ENCODE peak calls at places on chromosomes 3 and 15, in seven cellular contexts. One of them, this sample, is unnamed.

GRCh38 chr15:100726426-100727190 is 124.2 kb downstream of the ASB7 start:
- DNase-seq in hypothalamus: no peak
- DNase-seq in HTR-8/SVneo: no peak
- DNase-seq in Kasumi-1: no peak
- DNase-seq in psoas muscle: no peak
- DNase-seq in activated T-helper 1 cell treated with Interleukin-2 at 50 U/mL for 16 hours: no peak
- DNase-seq in stimulated activated CD4-positive, alpha-beta T cell treated with anti-CD3 and anti-CD28 coated beads, TNF-alpha, amount 100 ng/mL, for 4 hours: no peak
- DNase-seq in this sample: no peak

GRCh38 chr3:94285874-94286273 is 223.0 kb downstream of the NSUN3 start:
- DNase-seq in Kasumi-1: no peak
- DNase-seq in activated T-helper 1 cell treated with Interleukin-2 at 50 U/mL for 16 hours: no peak
- DNase-seq in stimulated activated CD4-positive, alpha-beta T cell treated with anti-CD3 and anti-CD28 coated beads, TNF-alpha, amount 100 ng/mL, for 4 hours: no peak
- DNase-seq in hypothalamus: no peak
- DNase-seq in psoas muscle: no peak
- DNase-seq in HTR-8/SVneo: no peak
- DNase-seq in this sample: no peak

GRCh38 chr3:195738274-195739044 is 17.7 kb downstream of the MUC20 start:
- DNase-seq in HTR-8/SVneo: no peak
- DNase-seq in psoas muscle: no peak
- DNase-seq in activated T-helper 1 cell treated with Interleukin-2 at 50 U/mL for 16 hours: no peak
- DNase-seq in Kasumi-1: no peak
- DNase-seq in stimulated activated CD4-positive, alpha-beta T cell treated with anti-CD3 and anti-CD28 coated beads, TNF-alpha, amount 100 ng/mL, for 4 hours: no peak
- DNase-seq in hypothalamus: no peak
- DNase-seq in this sample: no peak

GRCh38 chr15:31096563-31096962 is 5.0 kb downstream of the TRPM1 start:
- DNase-seq in Kasumi-1: no peak
- DNase-seq in activated T-helper 1 cell treated with Interleukin-2 at 50 U/mL for 16 hours: no peak
- DNase-seq in psoas muscle: no peak
- DNase-seq in hypothalamus: no peak
- DNase-seq in HTR-8/SVneo: no peak
- DNase-seq in stimulated activated CD4-positive, alpha-beta T cell treated with anti-CD3 and anti-CD28 coated beads, TNF-alpha, amount 100 ng/mL, for 4 hours: no peak
- DNase-seq in this sample: no peak

GRCh38 chr3:32374788-32375595 is 16.7 kb upstream of the CMTM7 start:
- DNase-seq in stimulated activated CD4-positive, alpha-beta T cell treated with anti-CD3 and anti-CD28 coated beads, TNF-alpha, amount 100 ng/mL, for 4 hours: no peak
- DNase-seq in activated T-helper 1 cell treated with Interleukin-2 at 50 U/mL for 16 hours: peak
- DNase-seq in Kasumi-1: peak
- DNase-seq in hypothalamus: peak
- DNase-seq in HTR-8/SVneo: peak
- DNase-seq in psoas muscle: no peak
- DNase-seq in this sample: peak

GRCh38 chr3:126523745-126524428 is at the start of gene CHST13:
- DNase-seq in activated T-helper 1 cell treated with Interleukin-2 at 50 U/mL for 16 hours: no peak
- DNase-seq in HTR-8/SVneo: peak
- DNase-seq in Kasumi-1: peak
- DNase-seq in psoas muscle: peak
- DNase-seq in stimulated activated CD4-positive, alpha-beta T cell treated with anti-CD3 and anti-CD28 coated beads, TNF-alpha, amount 100 ng/mL, for 4 hours: no peak
- DNase-seq in hypothalamus: no peak
- DNase-seq in this sample: peak

GRCh38 chr15:51736069-51736468 is 1.4 kb downstream of the LYSMD2 start:
- DNase-seq in HTR-8/SVneo: no peak
- DNase-seq in hypothalamus: no peak
- DNase-seq in Kasumi-1: peak
- DNase-seq in psoas muscle: no peak
- DNase-seq in stimulated activated CD4-positive, alpha-beta T cell treated with anti-CD3 and anti-CD28 coated beads, TNF-alpha, amount 100 ng/mL, for 4 hours: no peak
- DNase-seq in activated T-helper 1 cell treated with Interleukin-2 at 50 U/mL for 16 hours: no peak
- DNase-seq in this sample: no peak

GRCh38 chr3:182979719-182980191 is 583 bp downstream of the DCUN1D1 start:
- DNase-seq in hypothalamus: peak
- DNase-seq in Kasumi-1: peak
- DNase-seq in stimulated activated CD4-positive, alpha-beta T cell treated with anti-CD3 and anti-CD28 coated beads, TNF-alpha, amount 100 ng/mL, for 4 hours: peak
- DNase-seq in psoas muscle: no peak
- DNase-seq in HTR-8/SVneo: no peak
- DNase-seq in activated T-helper 1 cell treated with Interleukin-2 at 50 U/mL for 16 hours: peak
- DNase-seq in this sample: peak

GRCh38 chr15:29822100-29822684 is at the start of gene TJP1:
- DNase-seq in Kasumi-1: no peak
- DNase-seq in HTR-8/SVneo: peak
- DNase-seq in hypothalamus: peak
- DNase-seq in stimulated activated CD4-positive, alpha-beta T cell treated with anti-CD3 and anti-CD28 coated beads, TNF-alpha, amount 100 ng/mL, for 4 hours: no peak
- DNase-seq in psoas muscle: peak
- DNase-seq in activated T-helper 1 cell treated with Interleukin-2 at 50 U/mL for 16 hours: no peak
- DNase-seq in this sample: peak

GRCh38 chr3:184523825-184524615 is 37.6 kb upstream of the EPHB3 start:
- DNase-seq in HTR-8/SVneo: peak
- DNase-seq in psoas muscle: no peak
- DNase-seq in hypothalamus: no peak
- DNase-seq in stimulated activated CD4-positive, alpha-beta T cell treated with anti-CD3 and anti-CD28 coated beads, TNF-alpha, amount 100 ng/mL, for 4 hours: no peak
- DNase-seq in activated T-helper 1 cell treated with Interleukin-2 at 50 U/mL for 16 hours: no peak
- DNase-seq in Kasumi-1: peak
- DNase-seq in this sample: no peak

GRCh38 chr3:72368331-72368975 is 479.8 kb downstream of the SHQ1 start:
- DNase-seq in stimulated activated CD4-positive, alpha-beta T cell treated with anti-CD3 and anti-CD28 coated beads, TNF-alpha, amount 100 ng/mL, for 4 hours: no peak
- DNase-seq in psoas muscle: no peak
- DNase-seq in Kasumi-1: no peak
- DNase-seq in HTR-8/SVneo: no peak
- DNase-seq in activated T-helper 1 cell treated with Interleukin-2 at 50 U/mL for 16 hours: no peak
- DNase-seq in hypothalamus: no peak
- DNase-seq in this sample: no peak

GRCh38 chr3:174477491-174477890 is 381.6 kb upstream of the NAALADL2 start:
- DNase-seq in Kasumi-1: no peak
- DNase-seq in HTR-8/SVneo: no peak
- DNase-seq in psoas muscle: no peak
- DNase-seq in hypothalamus: no peak
- DNase-seq in activated T-helper 1 cell treated with Interleukin-2 at 50 U/mL for 16 hours: no peak
- DNase-seq in stimulated activated CD4-positive, alpha-beta T cell treated with anti-CD3 and anti-CD28 coated beads, TNF-alpha, amount 100 ng/mL, for 4 hours: no peak
- DNase-seq in this sample: no peak

GRCh38 chr15:94909510-94909909 is 678.1 kb downstream of the MCTP2 start:
- DNase-seq in hypothalamus: no peak
- DNase-seq in stimulated activated CD4-positive, alpha-beta T cell treated with anti-CD3 and anti-CD28 coated beads, TNF-alpha, amount 100 ng/mL, for 4 hours: no peak
- DNase-seq in Kasumi-1: no peak
- DNase-seq in HTR-8/SVneo: no peak
- DNase-seq in activated T-helper 1 cell treated with Interleukin-2 at 50 U/mL for 16 hours: no peak
- DNase-seq in psoas muscle: no peak
- DNase-seq in this sample: no peak

GRCh38 chr15:34999906-35000305 is 11.8 kb upstream of the ZNF770 start:
- DNase-seq in activated T-helper 1 cell treated with Interleukin-2 at 50 U/mL for 16 hours: no peak
- DNase-seq in stimulated activated CD4-positive, alpha-beta T cell treated with anti-CD3 and anti-CD28 coated beads, TNF-alpha, amount 100 ng/mL, for 4 hours: no peak
- DNase-seq in Kasumi-1: no peak
- DNase-seq in hypothalamus: no peak
- DNase-seq in psoas muscle: no peak
- DNase-seq in HTR-8/SVneo: no peak
- DNase-seq in this sample: no peak

GRCh38 chr3:126267169-126267975 is 87.0 kb upstream of the ALDH1L1 start:
- DNase-seq in hypothalamus: peak
- DNase-seq in psoas muscle: peak
- DNase-seq in Kasumi-1: no peak
- DNase-seq in HTR-8/SVneo: peak
- DNase-seq in activated T-helper 1 cell treated with Interleukin-2 at 50 U/mL for 16 hours: no peak
- DNase-seq in stimulated activated CD4-positive, alpha-beta T cell treated with anti-CD3 and anti-CD28 coated beads, TNF-alpha, amount 100 ng/mL, for 4 hours: no peak
- DNase-seq in this sample: peak

GRCh38 chr3:14502472-14502871 is 37.7 kb downstream of the GRIP2 start:
- DNase-seq in HTR-8/SVneo: no peak
- DNase-seq in psoas muscle: no peak
- DNase-seq in activated T-helper 1 cell treated with Interleukin-2 at 50 U/mL for 16 hours: no peak
- DNase-seq in hypothalamus: no peak
- DNase-seq in Kasumi-1: no peak
- DNase-seq in stimulated activated CD4-positive, alpha-beta T cell treated with anti-CD3 and anti-CD28 coated beads, TNF-alpha, amount 100 ng/mL, for 4 hours: no peak
- DNase-seq in this sample: no peak

GRCh38 chr15:95371664-95372063 is 958.8 kb upstream of the NR2F2 start:
- DNase-seq in hypothalamus: no peak
- DNase-seq in stimulated activated CD4-positive, alpha-beta T cell treated with anti-CD3 and anti-CD28 coated beads, TNF-alpha, amount 100 ng/mL, for 4 hours: no peak
- DNase-seq in activated T-helper 1 cell treated with Interleukin-2 at 50 U/mL for 16 hours: no peak
- DNase-seq in HTR-8/SVneo: no peak
- DNase-seq in psoas muscle: no peak
- DNase-seq in Kasumi-1: no peak
- DNase-seq in this sample: no peak

GRCh38 chr3:194536883-194537637 is 50.3 kb upstream of the ATP13A3 start:
- DNase-seq in Kasumi-1: peak
- DNase-seq in hypothalamus: no peak
- DNase-seq in HTR-8/SVneo: no peak
- DNase-seq in psoas muscle: peak
- DNase-seq in activated T-helper 1 cell treated with Interleukin-2 at 50 U/mL for 16 hours: no peak
- DNase-seq in stimulated activated CD4-positive, alpha-beta T cell treated with anti-CD3 and anti-CD28 coated beads, TNF-alpha, amount 100 ng/mL, for 4 hours: no peak
- DNase-seq in this sample: peak

GRCh38 chr3:129596194-129597086 is 10.0 kb downstream of the PLXND1 start:
- DNase-seq in Kasumi-1: peak
- DNase-seq in stimulated activated CD4-positive, alpha-beta T cell treated with anti-CD3 and anti-CD28 coated beads, TNF-alpha, amount 100 ng/mL, for 4 hours: no peak
- DNase-seq in hypothalamus: peak
- DNase-seq in activated T-helper 1 cell treated with Interleukin-2 at 50 U/mL for 16 hours: no peak
- DNase-seq in HTR-8/SVneo: no peak
- DNase-seq in psoas muscle: peak
- DNase-seq in this sample: peak

GRCh38 chr3:177810162-177810623 is 612.9 kb upstream of the TBL1XR1 start:
- DNase-seq in hypothalamus: no peak
- DNase-seq in Kasumi-1: no peak
- DNase-seq in activated T-helper 1 cell treated with Interleukin-2 at 50 U/mL for 16 hours: no peak
- DNase-seq in psoas muscle: no peak
- DNase-seq in stimulated activated CD4-positive, alpha-beta T cell treated with anti-CD3 and anti-CD28 coated beads, TNF-alpha, amount 100 ng/mL, for 4 hours: no peak
- DNase-seq in HTR-8/SVneo: peak
- DNase-seq in this sample: no peak

GRCh38 chr3:158057666-158058065 is 48.6 kb downstream of the SHOX2 start:
- DNase-seq in psoas muscle: no peak
- DNase-seq in HTR-8/SVneo: no peak
- DNase-seq in Kasumi-1: no peak
- DNase-seq in activated T-helper 1 cell treated with Interleukin-2 at 50 U/mL for 16 hours: no peak
- DNase-seq in stimulated activated CD4-positive, alpha-beta T cell treated with anti-CD3 and anti-CD28 coated beads, TNF-alpha, amount 100 ng/mL, for 4 hours: no peak
- DNase-seq in hypothalamus: no peak
- DNase-seq in this sample: no peak

GRCh38 chr15:74857671-74858365 is 14.9 kb upstream of the ULK3 start:
- DNase-seq in activated T-helper 1 cell treated with Interleukin-2 at 50 U/mL for 16 hours: no peak
- DNase-seq in Kasumi-1: no peak
- DNase-seq in hypothalamus: no peak
- DNase-seq in stimulated activated CD4-positive, alpha-beta T cell treated with anti-CD3 and anti-CD28 coated beads, TNF-alpha, amount 100 ng/mL, for 4 hours: no peak
- DNase-seq in HTR-8/SVneo: no peak
- DNase-seq in psoas muscle: no peak
- DNase-seq in this sample: no peak

GRCh38 chr3:37082317-37082716 is 89.0 kb downstream of the MLH1 start:
- DNase-seq in stimulated activated CD4-positive, alpha-beta T cell treated with anti-CD3 and anti-CD28 coated beads, TNF-alpha, amount 100 ng/mL, for 4 hours: no peak
- DNase-seq in HTR-8/SVneo: no peak
- DNase-seq in Kasumi-1: no peak
- DNase-seq in psoas muscle: no peak
- DNase-seq in activated T-helper 1 cell treated with Interleukin-2 at 50 U/mL for 16 hours: no peak
- DNase-seq in hypothalamus: no peak
- DNase-seq in this sample: no peak